ENCODE peak calls at places on chromosomes 5 and 9, in six cellular contexts. H is neural progenitor cell, Q is RWPE2, L is K562, G is cardiac fibroblast, I is fibroblast of villous mesenchyme. S is an unnamed sample.

GRCh38 chr9:115234094-115234493 is 116.1 kb upstream of the TNC start:
- DNase-seq in Q (peak), I (peak), H (no peak), G (peak), L (no peak), S (peak)

GRCh38 chr9:92115977-92116285 is 718 bp upstream of the SPTLC1 start:
- DNase-seq in Q (no peak), I (no peak), G (no peak), H (no peak), L (no peak), S (no peak)

GRCh38 chr5:40556811-40557210 is 122.9 kb upstream of the PTGER4 start:
- DNase-seq in I (no peak), H (no peak), Q (no peak), G (no peak), L (no peak), S (no peak)

GRCh38 chr9:72828281-72828731 is 124.5 kb downstream of the ALDH1A1 start:
- DNase-seq in L (no peak), G (no peak), H (peak), I (peak), Q (no peak), S (peak)

GRCh38 chr5:96336351-96336985 is 96.6 kb downstream of the PCSK1 start:
- DNase-seq in G (peak), I (peak), L (peak), H (peak), Q (no peak), S (peak)

GRCh38 chr5:69049796-69050195 is 44.0 kb upstream of the SLC30A5 start:
- DNase-seq in I (no peak), H (no peak), Q (no peak), L (no peak), G (no peak), S (no peak)

GRCh38 chr5:169610606-169611005 is 26.5 kb upstream of the DOCK2 start:
- DNase-seq in L (no peak), H (no peak), I (no peak), Q (no peak), G (no peak), S (no peak)

GRCh38 chr5:168334161-168335094 is 43.0 kb downstream of the WWC1 start:
- DNase-seq in I (peak), H (peak), L (no peak), G (peak), Q (no peak), S (peak)

GRCh38 chr5:179453616-179454015 is 96.7 kb upstream of the RUFY1 start:
- DNase-seq in L (no peak), I (no peak), G (no peak), Q (no peak), H (no peak), S (no peak)

GRCh38 chr9:126696091-126696763 is 82.5 kb downstream of the LMX1B start:
- DNase-seq in I (no peak), H (peak), L (no peak), Q (peak), G (no peak), S (no peak)

GRCh38 chr9:81479573-81479972 is 209.8 kb downstream of the TLE1 start:
- DNase-seq in Q (no peak), I (no peak), L (no peak), H (no peak), G (no peak), S (no peak)

GRCh38 chr5:1030801-1031271 is 22.2 kb downstream of the NKD2 start:
- DNase-seq in Q (no peak), L (no peak), G (no peak), H (no peak), I (no peak), S (no peak)

GRCh38 chr5:110251366-110251765 is 475.1 kb downstream of the TMEM232 start:
- DNase-seq in Q (no peak), G (no peak), L (no peak), H (no peak), I (no peak), S (no peak)

GRCh38 chr5:63959177-63959982 is 2.9 kb downstream of the HTR1A start:
- DNase-seq in H (peak), L (no peak), I (peak), G (no peak), Q (no peak), S (no peak)

GRCh38 chr9:16705121-16705604 is 165.3 kb downstream of the BNC2 start:
- DNase-seq in G (peak), Q (no peak), I (peak), L (peak), H (peak), S (peak)

GRCh38 chr5:91341159-91341558 is 42.0 kb downstream of the ARRDC3 start:
- DNase-seq in G (no peak), Q (no peak), H (no peak), L (no peak), I (no peak), S (no peak)

GRCh38 chr5:91345466-91345865 is 37.7 kb downstream of the ARRDC3 start:
- DNase-seq in G (no peak), Q (no peak), I (no peak), L (no peak), H (no peak), S (no peak)

GRCh38 chr5:91339053-91339710 is 43.9 kb downstream of the ARRDC3 start:
- DNase-seq in H (peak), G (peak), L (no peak), I (peak), Q (no peak), S (peak)

GRCh38 chr5:91340532-91340931 is 42.6 kb downstream of the ARRDC3 start:
- DNase-seq in I (no peak), H (no peak), L (no peak), Q (no peak), G (no peak), S (no peak)
- H3K4me3 ChIP-seq in I (no peak), H (no peak), L (no peak), Q (no peak), G (no peak), S (no peak)

GRCh38 chr5:61330879-61331406 is 1.1 kb upstream of the ZSWIM6 start:
- DNase-seq in H (peak), L (peak), I (peak), G (peak), Q (peak), S (peak)
- TF ChIP-seq CTCF in H (peak), L (no peak), I (peak), G (peak), Q (peak), S (peak)

GRCh38 chr9:19048966-19049871 is at the start of gene RRAGA:
- DNase-seq in I (peak), L (peak), G (peak), H (peak), Q (peak), S (peak)

GRCh38 chr9:19049872-19050636 is 827 bp downstream of the RRAGA start:
- DNase-seq in L (peak), G (peak), I (peak), Q (no peak), H (peak), S (peak)

DNA sequence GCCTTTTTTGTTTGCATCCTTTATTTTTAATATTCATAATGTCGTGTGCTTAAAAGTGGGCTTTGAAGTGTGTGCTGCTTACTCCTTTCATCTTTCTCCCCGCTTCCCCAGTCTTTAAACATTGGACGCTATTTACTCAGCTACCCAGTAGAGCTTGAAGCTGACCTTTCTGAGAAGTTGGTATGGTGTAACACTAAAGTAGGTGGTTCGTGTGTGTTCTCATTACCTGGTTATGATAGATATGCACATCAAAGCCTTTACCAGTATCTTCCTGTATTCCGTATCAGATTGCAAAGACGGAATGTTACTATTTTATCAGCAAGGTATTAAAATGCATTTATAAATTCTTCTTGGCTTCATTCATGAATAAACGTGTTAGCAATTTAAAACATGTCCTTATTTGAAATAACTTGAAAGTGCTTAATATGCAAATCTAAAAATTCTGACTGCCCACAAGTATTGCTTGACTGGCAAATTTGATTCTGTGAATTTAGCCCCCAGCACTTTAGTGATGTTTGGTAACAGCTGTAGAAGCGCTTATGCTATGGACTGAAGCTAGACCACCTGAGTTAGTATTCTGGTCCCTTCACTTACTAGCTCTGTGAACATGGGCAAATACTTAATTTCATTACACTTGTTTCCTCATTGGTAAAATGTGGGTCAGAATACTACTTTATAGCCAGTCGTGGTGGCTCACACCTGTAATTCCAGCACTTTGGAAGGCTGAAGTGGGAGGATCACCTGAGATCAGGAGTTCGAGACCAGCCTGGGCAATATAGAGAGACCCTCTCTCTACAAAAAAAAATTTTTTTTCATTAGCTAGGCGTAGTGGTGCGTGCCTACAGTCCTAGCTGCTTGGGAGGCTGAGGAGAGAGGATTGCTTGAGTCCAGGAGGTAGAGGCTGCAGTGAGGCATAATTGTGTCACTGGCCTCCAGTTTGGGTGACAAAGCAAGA is 1.7 kb downstream of the RRAGA start:
- DNase-seq in H (no peak), L (peak), I (no peak), G (no peak), Q (no peak), S (no peak)
- H3K4me3 ChIP-seq in H (peak), L (peak), I (peak), G (peak), Q (peak), S (peak)

GRCh38 chr5:151055336-151055735 is 25.5 kb downstream of the TNIP1 start:
- DNase-seq in L (no peak), I (no peak), G (no peak), Q (no peak), H (no peak), S (no peak)

GRCh38 chr5:151058891-151059611 is 21.8 kb downstream of the TNIP1 start:
- DNase-seq in I (no peak), L (no peak), H (no peak), G (no peak), Q (no peak), S (no peak)

GRCh38 chr5:151060742-151061141 is 20.1 kb downstream of the TNIP1 start:
- DNase-seq in I (no peak), G (no peak), H (no peak), L (no peak), Q (no peak), S (no peak)

GRCh38 chr5:151056367-151057306 is 24.2 kb downstream of the TNIP1 start:
- DNase-seq in G (no peak), Q (no peak), I (no peak), H (no peak), L (no peak), S (no peak)

DNA sequence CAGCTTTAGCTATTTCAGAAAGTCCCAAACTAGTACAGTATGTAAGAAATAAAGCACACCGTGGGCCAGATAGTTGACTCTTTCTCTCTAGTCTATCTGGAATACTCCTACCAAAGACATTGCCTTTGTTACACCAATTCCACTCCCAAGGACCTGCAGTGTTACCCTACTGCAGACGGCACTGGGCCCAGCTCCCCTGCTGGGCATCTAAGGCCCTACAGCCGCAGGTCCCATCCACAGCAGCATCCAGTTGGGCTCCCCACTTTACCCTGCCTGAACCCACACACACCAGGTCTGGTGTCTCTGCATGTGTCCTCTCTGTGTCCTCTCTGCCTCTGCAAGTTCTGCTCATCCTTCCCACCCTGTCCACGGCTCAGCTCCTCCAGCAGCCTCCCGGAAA is 22.5 kb downstream of the TNIP1 start:
- DNase-seq in I (no peak), H (no peak), G (no peak), Q (no peak), L (no peak), S (no peak)
- TF ChIP-seq CTCF in I (no peak), H (no peak), G (peak), Q (no peak), L (no peak), S (peak)

DNA sequence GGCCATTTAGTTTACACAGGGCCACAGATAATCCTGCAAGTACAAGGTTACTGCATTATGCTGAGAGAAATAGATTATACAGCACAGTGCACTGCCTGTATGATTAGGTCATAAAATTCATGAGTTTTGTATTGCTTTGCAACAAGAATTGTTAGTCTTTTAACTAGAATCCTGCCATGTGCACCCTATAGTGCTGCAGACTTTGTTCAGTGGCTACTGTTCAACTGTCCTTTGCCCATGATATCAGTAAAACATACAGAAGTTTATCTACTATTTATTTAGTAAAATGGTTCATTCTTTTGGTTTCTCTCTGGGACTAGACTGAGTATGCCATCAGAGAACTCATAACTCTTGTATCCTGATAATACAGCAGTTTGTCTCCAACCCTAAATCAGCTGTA is 291.3 kb downstream of the TMEM167A start:
- DNase-seq in L (no peak), I (no peak), H (no peak), G (no peak), Q (no peak), S (no peak)
- H3K4me3 ChIP-seq in L (no peak), I (no peak), H (no peak), G (no peak), Q (no peak), S (no peak)

DNA sequence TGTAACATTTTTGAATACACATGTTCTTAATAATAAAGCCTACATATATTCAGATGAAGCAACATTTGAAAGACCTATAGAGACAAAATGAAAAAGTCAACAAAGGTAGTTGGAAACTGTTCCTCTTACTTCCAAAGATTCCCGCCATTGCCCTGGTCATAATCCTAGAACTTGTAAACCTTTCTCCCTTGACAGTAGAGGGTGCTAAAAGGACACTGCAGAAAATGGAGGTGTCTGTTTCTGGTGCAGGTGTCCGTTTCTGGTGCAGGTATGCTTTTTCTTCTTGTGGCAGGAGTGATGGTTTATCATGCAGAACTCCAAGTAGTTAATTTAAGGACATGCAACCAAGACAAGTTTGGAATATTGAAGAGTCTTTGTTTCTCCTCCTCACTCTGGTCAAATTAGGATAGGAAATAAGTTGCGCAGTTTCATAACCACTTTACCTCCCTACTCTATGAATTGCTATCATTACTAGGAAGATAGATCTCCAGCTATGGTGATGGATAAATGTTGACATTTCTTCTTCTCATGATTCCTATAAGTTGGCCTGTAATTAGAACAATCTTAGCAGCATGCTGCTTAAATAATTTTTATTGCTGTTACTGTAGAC is 56.0 kb upstream of the FAM174A start:
- DNase-seq in L (peak), G (peak), I (peak), Q (no peak), H (peak), S (no peak)
- TF ChIP-seq CTCF in L (no peak), G (peak), I (peak), Q (peak), H (peak), S (peak)

GRCh38 chr9:23663125-23663524 is 162.9 kb downstream of the ELAVL2 start:
- DNase-seq in I (no peak), Q (no peak), H (no peak), L (no peak), G (no peak), S (no peak)
- H3K4me3 ChIP-seq in I (no peak), Q (no peak), H (no peak), L (no peak), G (no peak), S (no peak)

GRCh38 chr5:122153230-122153629 is 23.9 kb downstream of the ZNF474 start:
- DNase-seq in Q (no peak), I (peak), H (no peak), G (peak), L (no peak), S (no peak)

GRCh38 chr5:122156724-122157325 is 27.5 kb downstream of the ZNF474 start:
- DNase-seq in I (peak), G (peak), L (peak), H (peak), Q (no peak), S (peak)

GRCh38 chr5:122153774-122154173 is 24.4 kb downstream of the ZNF474 start:
- DNase-seq in I (no peak), H (no peak), G (no peak), L (no peak), Q (no peak), S (no peak)

GRCh38 chr5:122154491-122154890 is 25.1 kb downstream of the ZNF474 start:
- DNase-seq in L (no peak), I (no peak), H (no peak), G (no peak), Q (no peak), S (peak)

DNA sequence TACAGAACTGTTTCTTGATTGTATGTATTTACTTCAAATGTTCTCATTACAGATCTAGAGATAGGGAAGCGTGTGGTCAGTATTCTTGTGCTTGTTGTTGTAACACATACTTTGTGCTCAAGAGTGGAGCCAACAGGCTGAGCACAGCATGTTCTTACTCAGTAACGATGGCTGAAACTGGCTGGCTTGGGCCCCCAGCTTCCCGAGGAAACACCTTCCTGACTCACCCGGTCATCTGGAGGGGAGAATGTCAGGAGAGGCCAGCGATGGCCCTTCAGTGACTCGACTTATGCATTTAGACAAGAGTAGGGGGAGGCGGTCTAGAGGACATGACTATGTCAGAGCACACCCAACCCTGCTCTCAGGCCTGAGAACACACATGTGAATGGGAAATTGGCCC is 25.6 kb downstream of the ZNF474 start:
- DNase-seq in Q (no peak), L (peak), I (peak), H (no peak), G (peak), S (peak)
- TF ChIP-seq CTCF in Q (no peak), L (no peak), I (peak), H (no peak), G (no peak), S (no peak)

DNA sequence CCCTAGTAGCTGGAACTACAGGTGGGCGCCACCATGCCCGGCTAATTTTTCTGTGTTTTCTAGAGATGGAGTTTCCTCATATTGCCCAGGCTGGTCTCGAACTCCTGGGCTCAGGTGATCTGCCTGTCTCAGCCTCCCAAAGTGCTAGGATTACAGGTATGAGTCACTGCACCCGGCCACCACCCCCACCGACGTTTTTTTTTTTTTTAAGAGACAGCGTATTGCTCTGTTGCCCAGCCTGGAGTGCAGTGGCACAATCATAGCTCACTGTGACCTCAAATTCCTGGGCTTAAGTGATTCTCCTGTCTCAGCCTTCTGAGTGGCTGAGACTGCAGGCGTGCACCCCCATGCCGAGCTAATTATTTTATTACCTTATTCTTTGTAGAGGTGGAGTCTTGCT is 38.2 kb downstream of the WDR70 start:
- DNase-seq in G (no peak), Q (no peak), H (no peak), L (no peak), I (no peak), S (no peak)
- H3K4me3 ChIP-seq in G (no peak), Q (no peak), H (no peak), L (no peak), I (no peak), S (no peak)

GRCh38 chr5:101390317-101390908 is 487.3 kb upstream of the ST8SIA4 start:
- DNase-seq in L (peak), I (peak), Q (no peak), H (peak), G (peak), S (peak)
- TF ChIP-seq CTCF in L (no peak), I (peak), Q (peak), H (peak), G (peak), S (peak)

S was measured in foreskin fibroblast.